ENCODE peak calls at places on chromosomes 1 and 21, in six cellular contexts. M is thoracic aorta; B is fibroblast of lung; X is keratinocyte; P is CD4-positive, alpha-beta T cell; V is cardiac muscle cell. W is an unnamed sample.

GRCh38 chr1:28108006-28108405 is 19.6 kb upstream of the EYA3 start:
- DNase-seq in B (no peak), M (no peak), X (no peak), P (no peak), V (no peak), W (no peak)

GRCh38 chr1:16153999-16154673 is 1.7 kb downstream of the EPHA2 start:
- DNase-seq in V (no peak), M (no peak), X (no peak), B (no peak), P (no peak), W (no peak)

GRCh38 chr1:168291222-168291824 is 10.6 kb downstream of the TBX19 start:
- DNase-seq in P (no peak), B (no peak), M (no peak), X (no peak), V (no peak), W (no peak)

GRCh38 chr1:208688656-208689315 is 444.6 kb upstream of the PLXNA2 start:
- DNase-seq in V (no peak), B (no peak), M (no peak), P (no peak), X (no peak), W (no peak)

GRCh38 chr1:27935721-27936120 is 921 bp downstream of the SMPDL3B start:
- DNase-seq in V (no peak), M (no peak), B (no peak), P (no peak), X (no peak), W (no peak)

GRCh38 chr1:94641990-94642389 is 100.4 kb upstream of the F3 start:
- DNase-seq in B (peak), V (no peak), M (no peak), X (no peak), P (no peak), W (no peak)

GRCh38 chr1:51073456-51073855 is 28.6 kb upstream of the C1orf185 start:
- DNase-seq in P (no peak), X (no peak), B (peak), V (peak), M (no peak), W (no peak)

GRCh38 chr21:45365608-45366241 is 39.2 kb upstream of the COL18A1 start:
- DNase-seq in P (no peak), M (no peak), B (peak), V (peak), X (no peak), W (no peak)

GRCh38 chr1:67760030-67760821 is 73.0 kb downstream of the GNG12 start:
- DNase-seq in M (no peak), B (peak), X (no peak), V (peak), P (peak), W (peak)

GRCh38 chr1:22315315-22316078 is 136.2 kb upstream of the ZBTB40 start:
- DNase-seq in V (no peak), P (no peak), M (no peak), X (no peak), B (no peak), W (no peak)

GRCh38 chr1:172069535-172069934 is 228.2 kb downstream of the DNM3 start:
- DNase-seq in B (peak), X (no peak), P (no peak), M (no peak), V (peak), W (no peak)

DNA sequence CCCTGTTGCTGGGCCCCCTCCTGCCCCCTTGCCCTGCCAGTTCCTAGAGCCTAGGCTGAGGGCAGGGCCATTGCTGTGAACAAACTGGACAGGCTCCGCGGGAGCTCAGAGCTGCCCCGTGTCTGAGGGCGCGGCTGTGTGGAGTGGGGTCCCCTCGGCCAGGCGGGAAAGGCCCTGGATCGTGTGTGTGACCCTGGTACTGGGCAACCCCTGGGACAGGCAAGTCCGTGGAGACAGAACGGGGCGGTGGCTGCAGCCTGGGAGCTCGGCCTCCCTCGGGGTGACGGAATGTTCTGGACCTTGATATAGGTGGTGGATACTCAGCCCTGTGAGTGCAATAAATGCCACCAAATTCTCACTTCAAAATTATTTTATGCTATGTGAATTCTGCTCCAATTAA is 27.7 kb upstream of the C1orf159 start:
- DNase-seq in M (no peak), X (no peak), B (no peak), V (no peak), P (no peak), W (no peak)
- H3K27ac ChIP-seq in M (no peak), X (no peak), B (no peak), V (no peak), P (peak), W (peak)

DNA sequence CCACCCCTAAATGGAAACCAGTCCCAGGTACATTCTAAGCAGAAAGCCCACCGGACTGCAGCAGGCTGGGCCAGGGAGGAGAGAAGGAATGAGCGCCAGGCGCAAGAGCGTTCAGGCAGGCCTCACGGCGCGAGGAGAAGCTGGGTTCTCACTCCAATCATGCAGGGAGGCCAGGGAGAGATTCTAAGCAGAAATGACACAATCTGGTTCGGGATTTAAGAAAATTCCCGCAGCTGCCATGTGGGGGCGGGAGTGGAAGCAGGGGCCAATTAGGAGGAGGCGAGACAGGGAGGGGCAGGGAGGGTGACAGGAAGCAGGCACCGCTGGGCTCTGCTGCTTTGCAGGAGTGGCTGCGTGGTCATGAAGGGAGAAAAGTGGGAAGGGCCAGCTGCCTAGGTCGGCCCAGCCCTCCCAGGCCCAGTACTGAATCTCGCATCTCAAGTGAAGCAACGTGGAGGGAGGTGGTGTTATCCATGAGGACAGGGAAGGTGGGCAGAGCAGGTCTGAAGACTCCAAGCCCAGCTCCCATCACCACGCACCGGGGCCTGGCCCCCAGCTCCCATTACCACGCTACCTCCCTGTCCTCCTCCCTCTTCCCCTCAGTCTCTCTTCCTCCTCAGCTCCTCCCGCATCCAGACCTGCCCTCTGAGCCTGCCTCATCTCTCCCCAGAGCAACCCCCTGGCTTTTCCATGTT is 11.8 kb downstream of the NPHP4 start:
- DNase-seq in P (no peak), X (no peak), V (peak), M (no peak), B (peak), W (no peak)
- TF ChIP-seq CTCF in P (no peak), X (no peak), V (peak), M (no peak), B (no peak), W (no peak)

DNA sequence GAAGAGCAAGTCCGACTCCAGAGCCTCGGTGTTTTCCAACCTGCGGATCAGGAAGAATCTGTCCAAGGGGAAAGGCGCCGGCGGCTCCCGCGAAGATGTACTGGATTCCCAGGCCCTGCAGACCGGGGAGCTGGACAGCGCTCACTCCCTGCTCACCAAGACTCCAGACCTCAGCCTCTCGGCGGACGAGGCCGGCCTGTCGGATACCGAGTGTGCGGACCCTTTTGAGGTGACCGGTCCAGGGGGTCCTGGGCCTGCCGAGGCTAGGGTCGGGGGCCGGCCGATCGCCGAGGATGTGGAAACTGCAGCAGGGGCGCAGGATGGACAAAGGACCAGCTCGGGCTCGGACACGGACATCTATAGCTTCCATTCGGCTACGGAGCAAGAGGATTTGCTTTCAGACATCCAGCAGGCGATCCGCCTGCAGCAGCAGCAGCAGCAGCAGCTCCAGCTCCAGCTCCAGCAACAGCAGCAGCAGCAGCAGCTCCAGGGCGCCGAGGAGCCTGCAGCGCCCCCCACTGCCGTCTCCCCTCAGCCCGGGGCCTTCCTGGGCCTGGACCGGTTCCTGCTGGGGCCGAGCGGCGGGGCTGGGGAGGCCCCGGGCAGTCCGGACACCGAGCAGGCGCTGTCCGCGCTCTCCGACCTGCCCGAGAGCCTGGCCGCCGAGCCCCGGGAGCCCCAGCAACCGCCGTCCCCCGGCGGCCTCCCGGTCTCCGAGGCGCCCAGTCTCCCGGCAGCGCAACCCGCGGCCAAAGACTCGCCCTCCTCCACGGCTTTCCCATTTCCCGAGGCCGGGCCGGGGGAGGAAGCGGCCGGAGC is 827 bp downstream of the FMN2 start:
- DNase-seq in B (peak), M (no peak), V (peak), P (no peak), X (no peak), W (peak)
- H3K27ac ChIP-seq in B (peak), M (no peak), V (no peak), P (no peak), X (no peak), W (no peak)

GRCh38 chr21:28521932-28522826 is 470.5 kb downstream of the LTN1 start:
- DNase-seq in P (no peak), B (peak), M (no peak), X (no peak), V (peak), W (no peak)
- TF ChIP-seq CTCF in P (no peak), B (peak), M (no peak), X (peak), V (peak), W (no peak)

GRCh38 chr1:155471026-155471425 is 91.6 kb downstream of the ASH1L start:
- DNase-seq in V (no peak), P (no peak), M (no peak), B (no peak), X (no peak), W (no peak)

GRCh38 chr1:155473422-155473821 is 89.2 kb downstream of the ASH1L start:
- DNase-seq in B (no peak), X (no peak), M (no peak), V (no peak), P (no peak), W (no peak)

GRCh38 chr1:155474156-155474555 is 88.4 kb downstream of the ASH1L start:
- DNase-seq in P (no peak), B (no peak), X (no peak), M (no peak), V (peak), W (no peak)

GRCh38 chr1:155472491-155472890 is 90.1 kb downstream of the ASH1L start:
- DNase-seq in B (no peak), X (no peak), P (no peak), V (no peak), M (no peak), W (no peak)

GRCh38 chr1:155471891-155472290 is 90.7 kb downstream of the ASH1L start:
- DNase-seq in B (no peak), X (no peak), M (no peak), V (no peak), P (no peak), W (no peak)
- H3K27ac ChIP-seq in B (no peak), X (no peak), M (no peak), V (no peak), P (no peak), W (no peak)

GRCh38 chr1:54575161-54575560 is 27.1 kb downstream of the ACOT11 start:
- DNase-seq in V (no peak), B (no peak), P (no peak), X (no peak), M (no peak), W (no peak)
- TF ChIP-seq CTCF in V (no peak), B (no peak), P (no peak), X (no peak), M (no peak), W (no peak)

GRCh38 chr1:228224198-228225164 is 16.6 kb downstream of the OBSCN start:
- DNase-seq in X (no peak), M (no peak), P (no peak), V (no peak), B (no peak), W (no peak)
- H3K27ac ChIP-seq in X (no peak), M (no peak), P (no peak), V (no peak), B (no peak), W (no peak)

GRCh38 chr1:114131526-114132220 is 22.0 kb downstream of the SYT6 start:
- DNase-seq in X (no peak), M (no peak), V (no peak), P (no peak), B (no peak), W (no peak)
- TF ChIP-seq CTCF in X (no peak), M (no peak), V (no peak), P (no peak), B (no peak), W (no peak)

DNA sequence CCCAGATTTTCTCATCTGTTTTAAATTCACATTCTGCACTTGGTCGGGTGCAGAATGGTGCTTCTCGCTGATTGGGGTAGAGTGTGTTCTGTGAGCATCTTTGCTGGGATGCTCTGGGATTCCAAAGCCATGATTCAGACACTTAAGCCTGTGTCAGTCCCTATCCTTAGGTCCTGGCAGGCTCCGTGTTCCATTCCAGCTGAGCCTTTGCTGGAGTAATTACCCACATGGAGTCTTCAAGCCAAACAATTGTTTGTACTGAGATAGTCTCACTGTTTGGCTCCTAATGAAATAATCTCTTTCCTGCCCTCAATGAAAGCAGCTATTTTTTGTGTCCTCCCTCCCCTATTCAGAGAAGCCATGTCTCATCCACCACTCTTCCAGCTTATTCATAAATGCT is 18.7 kb downstream of the SMAP2 start:
- DNase-seq in M (no peak), P (no peak), V (peak), B (peak), X (no peak), W (peak)
- H3K27ac ChIP-seq in M (no peak), P (peak), V (no peak), B (no peak), X (no peak), W (peak)

DNA sequence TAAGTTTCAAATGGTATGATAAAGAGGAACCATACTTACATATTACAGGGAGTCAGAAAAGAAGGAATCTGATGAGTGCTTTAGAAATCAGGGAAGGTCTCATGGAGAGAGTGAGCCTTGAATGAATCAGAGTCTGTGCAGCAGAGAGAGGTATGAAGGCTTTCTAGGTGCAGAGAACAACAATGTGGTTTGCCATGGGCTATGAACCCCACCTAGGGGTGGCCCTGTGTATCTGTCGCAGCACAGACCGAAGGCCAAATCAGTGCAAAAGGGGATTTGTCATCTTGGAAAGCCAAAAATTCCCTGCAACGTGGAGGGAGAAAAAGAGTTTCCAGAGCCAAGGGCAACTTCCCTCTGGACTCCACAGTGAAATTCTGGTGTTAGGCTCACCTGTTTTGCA is 3.5 kb downstream of the PAPPA2 start:
- DNase-seq in B (no peak), X (peak), M (no peak), P (no peak), V (no peak), W (peak)
- TF ChIP-seq CTCF in B (peak), X (peak), M (no peak), P (no peak), V (no peak), W (no peak)

W was measured in RWPE1.